ENCODE peak calls at places on chromosomes 7 and 10, in seven cellular contexts. T is CD4-positive, alpha-beta T cell; R is tibial nerve; U is cardiac muscle cell; B is mammary epithelial cell; H is colonic mucosa; J is PC-3. I is an unnamed sample.

GRCh38 chr10:63798599-63799498 is 277.6 kb downstream of the REEP3 start:
- DNase-seq in H (peak; percentile 42), J (peak; percentile 76), T (no peak), U (peak; percentile 93), R (peak; percentile 58), B (peak; percentile 57), I (no peak)

GRCh38 chr7:76283254-76284159 is 19.0 kb upstream of the HSPB1 start:
- DNase-seq in R (no peak), U (no peak), B (no peak), T (no peak), H (no peak), J (no peak), I (no peak)

GRCh38 chr7:36036590-36036989 is 116.5 kb upstream of the EEPD1 start:
- DNase-seq in J (peak; percentile 66), T (no peak), B (peak; percentile 7), H (no peak), R (no peak), U (peak; percentile 48), I (no peak)

GRCh38 chr10:86579883-86580548 is 58.4 kb upstream of the WAPL start:
- DNase-seq in J (no peak), H (no peak), B (no peak), U (no peak), T (no peak), R (no peak), I (peak; percentile 29)

GRCh38 chr7:23357190-23358093 is 58.3 kb downstream of the MALSU1 start:
- DNase-seq in T (no peak), J (peak; percentile 87), B (peak; percentile 81), R (no peak), U (peak; percentile 59), H (no peak), I (no peak)

GRCh38 chr10:4733150-4733842 is 92.7 kb upstream of the AKR1E2 start:
- DNase-seq in B (peak; percentile 96), R (no peak), T (no peak), J (peak; percentile 40), H (no peak), U (no peak), I (no peak)

GRCh38 chr7:114209968-114210367 is 204.6 kb upstream of the FOXP2 start:
- DNase-seq in T (no peak), H (no peak), B (no peak), R (no peak), U (no peak), J (no peak), I (no peak)

GRCh38 chr7:41882745-41883527 is 180.0 kb upstream of the INHBA start:
- DNase-seq in B (no peak), J (no peak), U (no peak), T (no peak), H (no peak), R (no peak), I (no peak)

GRCh38 chr7:154202002-154202401 is 149.8 kb downstream of the DPP6 start:
- DNase-seq in B (no peak), T (no peak), J (no peak), U (no peak), H (no peak), R (no peak), I (no peak)

GRCh38 chr10:95430231-95430951 is 130.8 kb downstream of the SORBS1 start:
- DNase-seq in R (no peak), H (peak; percentile 54), T (peak; percentile 16), B (peak; percentile 62), J (peak; percentile 75), U (peak; percentile 74), I (no peak)

GRCh38 chr10:14556285-14556956 is 218.3 kb downstream of the FAM107B start:
- DNase-seq in B (no peak), J (no peak), R (no peak), U (no peak), H (no peak), T (no peak), I (no peak)

GRCh38 chr7:17521437-17521836 is 223.0 kb downstream of the AHR start:
- DNase-seq in U (peak; percentile 79), R (no peak), T (no peak), B (peak; percentile 86), J (peak; percentile 60), H (no peak), I (no peak)
- H3K27ac ChIP-seq in U (no peak overlapping the region), R (peak overlapping the region; percentile 53), T (no peak overlapping the region), B (peak overlapping the region; percentile 72), J (peak overlapping the region; percentile 34), H (no peak overlapping the region), I (no peak overlapping the region)

DNA sequence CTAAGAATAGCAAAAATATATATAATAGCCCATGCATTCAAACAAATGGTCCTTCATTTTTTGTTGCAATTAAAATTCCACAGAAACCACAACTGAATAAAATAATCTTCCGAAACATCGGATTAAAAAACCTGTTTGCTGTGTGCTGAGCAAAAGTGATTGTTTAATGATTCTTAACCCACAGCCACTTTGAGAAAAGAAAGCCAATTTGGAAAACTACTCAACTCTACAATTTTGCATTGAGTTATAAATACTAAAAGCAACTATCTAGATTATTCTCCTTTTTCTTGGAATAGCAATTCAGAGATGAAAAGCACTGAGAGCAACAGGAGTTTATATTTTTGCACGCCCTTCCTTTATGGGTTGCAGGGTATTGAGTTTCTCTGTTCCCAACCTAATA is 8.0 kb downstream of the ADRB1 start:
- DNase-seq in R (no peak), U (no peak), J (no peak), B (no peak), T (no peak), H (no peak), I (no peak)
- H3K27ac ChIP-seq in R (no peak overlapping the region), U (no peak overlapping the region), J (no peak overlapping the region), B (no peak overlapping the region), T (no peak overlapping the region), H (no peak overlapping the region), I (no peak overlapping the region)

DNA sequence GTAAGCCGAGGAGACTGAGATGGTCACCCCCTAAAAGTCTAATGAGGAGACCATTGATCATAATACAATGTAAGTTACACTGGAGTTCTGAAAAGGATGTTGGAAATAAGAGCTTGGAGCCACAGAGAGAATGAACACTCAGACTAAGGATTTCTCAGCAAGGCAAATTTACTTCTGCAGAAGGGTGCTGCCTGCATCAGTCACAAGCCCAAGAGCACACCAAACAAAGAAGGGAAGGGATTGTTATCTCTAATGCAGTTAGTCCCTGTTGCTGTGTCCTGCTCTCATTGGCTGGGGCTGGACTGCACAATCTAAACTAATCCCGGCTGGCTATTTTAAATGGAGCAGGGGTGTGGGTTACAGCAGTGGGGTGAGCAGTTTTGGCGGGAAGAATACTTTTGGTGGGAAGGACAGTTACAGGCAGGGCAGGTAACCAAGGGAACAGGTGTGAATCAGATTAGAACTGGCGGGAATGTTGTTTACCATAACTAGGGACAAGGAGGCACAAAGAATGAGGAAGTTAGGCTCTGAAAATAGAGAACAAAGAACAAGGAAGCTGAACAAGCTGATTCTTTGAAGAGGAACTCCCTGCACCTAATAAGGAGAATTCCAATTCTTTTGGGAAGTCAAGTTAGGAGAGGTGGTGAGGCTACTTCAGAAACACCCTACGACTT is 30.3 kb upstream of the TRIM24 start:
- DNase-seq in J (peak; percentile 2), U (no peak), B (peak; percentile 6), H (no peak), T (no peak), R (no peak), I (no peak)
- H3K27ac ChIP-seq in J (no peak overlapping the region), U (no peak overlapping the region), B (no peak overlapping the region), H (no peak overlapping the region), T (no peak overlapping the region), R (no peak overlapping the region), I (no peak overlapping the region)

GRCh38 chr7:133613250-133613649 is 360.4 kb downstream of the EXOC4 start:
- DNase-seq in T (no peak), B (no peak), H (no peak), U (no peak), J (no peak), R (no peak), I (no peak)

GRCh38 chr7:133614251-133614650 is 361.4 kb downstream of the EXOC4 start:
- DNase-seq in R (no peak), T (no peak), U (no peak), J (no peak), B (no peak), H (no peak), I (no peak)

GRCh38 chr7:133611955-133612354 is 359.1 kb downstream of the EXOC4 start:
- DNase-seq in U (no peak), B (no peak), H (no peak), T (no peak), R (no peak), J (no peak), I (no peak)
- H3K27ac ChIP-seq in U (no peak overlapping the region), B (no peak overlapping the region), H (no peak overlapping the region), T (no peak overlapping the region), R (no peak overlapping the region), J (no peak overlapping the region), I (no peak overlapping the region)

GRCh38 chr10:76432274-76433012 is 1001.0 kb downstream of the LRMDA start:
- DNase-seq in B (peak; percentile 74), H (no peak), J (peak; percentile 100), U (peak; percentile 85), T (no peak), R (no peak), I (no peak)

GRCh38 chr10:76428541-76429330 is 997.3 kb downstream of the LRMDA start:
- DNase-seq in B (peak; percentile 54), J (peak; percentile 87), H (no peak), T (no peak), U (peak; percentile 96), R (no peak), I (no peak)

GRCh38 chr10:76429331-76429625 is 997.9 kb downstream of the LRMDA start:
- DNase-seq in T (no peak), H (no peak), J (no peak), R (no peak), U (no peak), B (no peak), I (no peak)

GRCh38 chr10:76430330-76430729 is 998.9 kb downstream of the LRMDA start:
- DNase-seq in T (no peak), U (no peak), B (no peak), R (no peak), J (no peak), H (no peak), I (no peak)

GRCh38 chr10:76429642-76430041 is 998.2 kb downstream of the LRMDA start:
- DNase-seq in T (no peak), U (no peak), J (no peak), R (no peak), B (no peak), H (no peak), I (no peak)
- H3K27ac ChIP-seq in T (no peak overlapping the region), U (peak overlapping the region; percentile 77), J (no peak overlapping the region), R (peak overlapping the region; percentile 71), B (no peak overlapping the region), H (no peak overlapping the region), I (no peak overlapping the region)

GRCh38 chr7:53094191-53094590 is 58.8 kb downstream of the POM121L12 start:
- DNase-seq in R (no peak), B (no peak), T (no peak), H (no peak), U (no peak), J (no peak), I (no peak)

GRCh38 chr7:53095731-53096501 is 60.5 kb downstream of the POM121L12 start:
- DNase-seq in H (no peak), J (no peak), R (no peak), T (no peak), B (no peak), U (no peak), I (no peak)

GRCh38 chr7:53094827-53095226 is 59.4 kb downstream of the POM121L12 start:
- DNase-seq in T (no peak), B (no peak), R (no peak), H (no peak), U (no peak), J (no peak), I (no peak)
- H3K27ac ChIP-seq in T (no peak overlapping the region), B (no peak overlapping the region), R (no peak overlapping the region), H (no peak overlapping the region), U (peak overlapping the region; percentile 55), J (no peak overlapping the region), I (no peak overlapping the region)